ENCODE peak calls at places on chromosome 1, in five cellular contexts. V is K562, Q is GM12878, E is HepG2, W is H1. C is an unnamed sample.
A peak's percentile ranks its signal among the peaks of the same experiment; 100 is the strongest.

GRCh38 chr1:201461783-201462441 is 7.1 kb downstream of the PHLDA3 start:
- DNase-seq in V (peak; percentile 87), Q (no peak), E (peak; percentile 56), W (no peak), C (no peak)

GRCh38 chr1:29235955-29236742 is at the start of gene PTPRU:
- DNase-seq in V (peak; percentile 85), Q (no peak), E (peak; percentile 35), W (peak; percentile 98), C (peak; percentile 85)

GRCh38 chr1:58409826-58410225 is 136.7 kb downstream of the OMA1 start:
- DNase-seq in V (no peak), Q (no peak), E (no peak), W (no peak), C (no peak)

GRCh38 chr1:88980918-88981317 is 11.5 kb downstream of the KYAT3 start:
- DNase-seq in V (no peak), Q (no peak), E (no peak), W (no peak), C (no peak)

GRCh38 chr1:166165661-166166399 is 971 bp downstream of the FAM78B start:
- DNase-seq in V (no peak), Q (no peak), E (no peak), W (peak; percentile 66), C (peak; percentile 19)

GRCh38 chr1:20731057-20731991 is 1.2 kb downstream of the SH2D5 start:
- DNase-seq in V (no peak), Q (no peak), E (no peak), W (peak; percentile 49), C (no peak)

GRCh38 chr1:109814993-109815786 is 51.5 kb upstream of the EPS8L3 start:
- DNase-seq in V (no peak), Q (no peak), E (no peak), W (no peak), C (no peak)

GRCh38 chr1:109932232-109932631 is 21.6 kb downstream of the CSF1 start:
- DNase-seq in V (no peak), Q (no peak), E (no peak), W (no peak), C (no peak)

GRCh38 chr1:22975694-22976093 is 3.0 kb upstream of the LACTBL1 start:
- DNase-seq in V (no peak), Q (no peak), E (no peak), W (no peak), C (no peak)

GRCh38 chr1:6330410-6330827 is 63.1 kb downstream of the ACOT7 start:
- DNase-seq in V (no peak), Q (no peak), E (no peak), W (no peak), C (no peak)

DNA sequence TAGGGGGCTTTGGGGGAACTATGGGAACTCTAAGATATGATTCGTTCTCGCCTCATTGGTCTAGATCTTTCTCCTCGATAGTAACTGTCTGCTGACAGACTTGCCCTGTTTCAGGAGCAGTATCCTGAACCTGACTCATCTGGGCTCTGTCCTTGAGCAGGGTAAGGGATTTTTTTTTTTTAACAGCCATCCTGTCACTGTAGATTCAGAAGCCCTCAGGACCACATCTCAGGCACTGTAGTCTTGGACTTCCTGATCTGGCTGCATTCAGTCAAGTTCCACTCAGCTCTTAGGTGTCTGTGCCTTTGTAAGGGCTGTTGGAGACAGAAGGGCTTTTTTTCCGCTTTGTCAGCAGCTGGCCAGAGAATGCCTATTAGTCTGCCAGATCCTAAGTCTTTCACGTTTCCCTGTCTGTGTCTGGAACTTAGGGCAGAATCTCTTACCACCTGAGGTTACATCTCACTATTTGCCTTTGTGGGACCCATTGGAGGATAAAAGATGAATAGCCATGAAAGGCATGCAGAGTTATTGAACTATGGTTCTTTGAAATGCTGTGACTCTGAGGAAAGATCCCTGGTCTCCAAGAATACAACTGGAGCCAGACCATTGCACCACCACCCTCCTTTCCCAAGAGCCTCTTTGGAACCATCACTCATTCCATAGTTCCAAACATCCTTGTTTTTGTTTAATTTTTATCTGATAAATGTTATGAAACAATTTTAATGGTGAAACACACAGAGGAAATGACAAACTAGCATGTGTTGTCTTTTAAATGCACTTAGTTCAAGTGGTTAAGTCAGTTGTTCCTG is 49.7 kb upstream of the MACF1 start:
- DNase-seq in V (peak; percentile 49), Q (no peak), E (peak; percentile 57), W (no peak), C (no peak)
- TF ChIP-seq USF2 in V (no peak), Q (no peak), E (no peak), W (no peak), C (no peak)

GRCh38 chr1:11831945-11832725 is 15.4 kb downstream of the NPPA start:
- DNase-seq in V (peak; percentile 23), Q (no peak), E (no peak), W (no peak), C (no peak)
- TF ChIP-seq ATF3 in V (no peak), Q (no peak), E (no peak), W (no peak), C (no peak)

GRCh38 chr1:108084866-108085477 is 115.2 kb downstream of the SLC25A24 start:
- DNase-seq in V (no peak), Q (no peak), E (no peak), W (no peak), C (no peak)

GRCh38 chr1:108079550-108079949 is 114.6 kb upstream of the VAV3 start:
- DNase-seq in V (peak; percentile 93), Q (no peak), E (no peak), W (no peak), C (peak; percentile 13)

GRCh38 chr1:108082741-108083562 is 117.2 kb downstream of the SLC25A24 start:
- DNase-seq in V (no peak), Q (no peak), E (no peak), W (no peak), C (no peak)

GRCh38 chr1:108080448-108080847 is 115.5 kb upstream of the VAV3 start:
- DNase-seq in V (no peak), Q (no peak), E (no peak), W (no peak), C (no peak)

GRCh38 chr1:108082006-108082405 is 117.0 kb upstream of the VAV3 start:
- DNase-seq in V (no peak), Q (no peak), E (no peak), W (no peak), C (no peak)
- TF ChIP-seq USF2 in V (no peak), Q (no peak), E (no peak), W (no peak), C (no peak)

DNA sequence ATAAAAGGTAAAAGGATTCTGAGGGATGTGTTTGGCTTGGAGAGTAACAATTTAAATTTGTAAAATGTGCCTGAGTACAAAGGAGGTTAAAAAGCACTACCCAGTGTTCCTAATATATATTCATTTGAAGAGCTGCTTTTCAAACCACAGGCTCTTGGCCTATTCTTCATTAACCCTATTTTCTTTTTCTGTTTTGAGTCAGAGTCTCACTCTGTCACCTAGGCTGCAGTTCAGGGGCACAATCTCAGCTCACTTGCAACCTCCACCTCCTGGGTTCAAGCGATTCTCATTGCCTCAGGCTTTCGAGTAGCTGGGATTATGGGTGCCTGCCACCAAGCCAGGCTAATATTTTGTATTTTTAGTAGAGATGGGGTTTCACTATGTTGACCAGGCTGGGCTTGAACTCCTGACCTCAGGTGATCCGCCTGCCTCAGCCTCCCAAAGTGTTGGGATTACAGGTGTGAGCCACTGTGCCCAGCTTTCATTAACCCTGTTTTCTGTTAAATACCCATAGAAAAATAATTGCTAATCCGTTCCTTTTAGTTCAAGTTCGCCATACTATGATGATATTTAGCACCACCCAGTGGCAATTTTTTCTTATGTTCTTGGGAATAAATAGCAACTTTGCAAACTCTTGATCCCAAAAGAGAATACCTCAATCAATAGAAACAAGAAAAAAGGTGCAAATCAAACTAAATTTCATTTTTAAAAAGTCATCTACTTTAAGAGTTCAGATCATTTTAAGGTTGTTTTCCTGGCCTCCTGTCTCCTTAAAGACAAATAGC is 30.5 kb downstream of the ZBTB8OS start:
- DNase-seq in V (no peak), Q (peak; percentile 72), E (peak; percentile 11), W (no peak), C (no peak)
- TF ChIP-seq ATF3 in V (no peak), Q (no peak), E (no peak), W (no peak), C (no peak)